ENCODE peak calls at places on chromosomes 3 and 15, in six cellular contexts. Q, W, M, E, H and C are unnamed samples.

GRCh38 chr3:170726976-170727661 is 141.2 kb upstream of the SLC7A14 start:
- DNase-seq in Q (no peak), W (peak), M (no peak), E (no peak), H (peak), C (no peak)

GRCh38 chr3:108153451-108153981 is 62.7 kb upstream of the CD47 start:
- DNase-seq in Q (peak), W (peak), M (peak), E (no peak), H (no peak), C (peak)

GRCh38 chr3:48919215-48920138 is 835 bp downstream of the ARIH2 start:
- DNase-seq in Q (peak), W (peak), M (no peak), E (no peak), H (no peak), C (peak)

GRCh38 chr3:10434938-10435336 is 70.4 kb downstream of the ATP2B2 start:
- DNase-seq in Q (no peak), W (no peak), M (no peak), E (no peak), H (no peak), C (no peak)

GRCh38 chr15:42891569-42891968 is 29.0 kb downstream of the TTBK2 start:
- DNase-seq in Q (no peak), W (peak), M (no peak), E (no peak), H (no peak), C (no peak)

GRCh38 chr15:75031773-75032302 is 8.4 kb downstream of the PPCDC start:
- DNase-seq in Q (no peak), W (no peak), M (no peak), E (no peak), H (no peak), C (no peak)

GRCh38 chr15:63593705-63594671 is 3.2 kb upstream of the FBXL22 start:
- DNase-seq in Q (no peak), W (peak), M (no peak), E (no peak), H (no peak), C (no peak)

GRCh38 chr3:162769559-162769958 is 1273.0 kb downstream of the OTOL1 start:
- DNase-seq in Q (no peak), W (peak), M (no peak), E (no peak), H (no peak), C (no peak)

GRCh38 chr3:12974316-12974715 is 98.9 kb downstream of the IQSEC1 start:
- DNase-seq in Q (no peak), W (no peak), M (no peak), E (no peak), H (no peak), C (no peak)

GRCh38 chr3:183548262-183548769 is 7.2 kb downstream of the KLHL6 start:
- DNase-seq in Q (no peak), W (peak), M (no peak), E (no peak), H (no peak), C (no peak)

GRCh38 chr3:113698891-113699465 is 2.5 kb upstream of the USF3 start:
- DNase-seq in Q (peak), W (peak), M (no peak), E (no peak), H (no peak), C (no peak)

GRCh38 chr3:62439176-62439813 is 65.9 kb upstream of the FEZF2 start:
- DNase-seq in Q (no peak), W (no peak), M (no peak), E (no peak), H (no peak), C (no peak)

GRCh38 chr15:33460166-33460805 is 149.5 kb downstream of the RYR3 start:
- DNase-seq in Q (no peak), W (no peak), M (no peak), E (no peak), H (no peak), C (no peak)

GRCh38 chr3:56702487-56703315 is 19.6 kb upstream of the TASOR start:
- DNase-seq in Q (peak), W (peak), M (no peak), E (no peak), H (peak), C (peak)

GRCh38 chr3:139328356-139328755 is 15.5 kb upstream of the MRPS22 start:
- DNase-seq in Q (no peak), W (no peak), M (no peak), E (no peak), H (no peak), C (no peak)

GRCh38 chr15:25175033-25175788 is 220.4 kb downstream of the SNRPN start:
- DNase-seq in Q (no peak), W (no peak), M (no peak), E (no peak), H (no peak), C (no peak)

GRCh38 chr3:2141482-2141881 is 42.8 kb downstream of the CNTN4 start:
- DNase-seq in Q (no peak), W (no peak), M (no peak), E (no peak), H (no peak), C (no peak)

GRCh38 chr15:48861813-48862431 is 16.0 kb upstream of the EID1 start:
- DNase-seq in Q (peak), W (peak), M (peak), E (no peak), H (no peak), C (peak)

GRCh38 chr3:190117995-190118394 is 2.7 kb downstream of the P3H2 start:
- DNase-seq in Q (no peak), W (no peak), M (no peak), E (no peak), H (no peak), C (no peak)

GRCh38 chr15:40844543-40844981 is 714 bp downstream of the SPINT1 start:
- DNase-seq in Q (peak), W (peak), M (no peak), E (no peak), H (no peak), C (peak)

GRCh38 chr3:53818221-53819162 is 27.7 kb downstream of the CHDH start:
- DNase-seq in Q (no peak), W (no peak), M (no peak), E (no peak), H (no peak), C (no peak)

GRCh38 chr3:56812749-56813655 is 11.3 kb upstream of the ARHGEF3 start:
- DNase-seq in Q (no peak), W (peak), M (no peak), E (no peak), H (no peak), C (no peak)

GRCh38 chr15:60370804-60371700 is 26.7 kb downstream of the ANXA2 start:
- DNase-seq in Q (peak), W (peak), M (peak), E (no peak), H (peak), C (no peak)

GRCh38 chr3:44066806-44067205 is 174.9 kb upstream of the TOPAZ1 start:
- DNase-seq in Q (no peak), W (peak), M (no peak), E (no peak), H (no peak), C (no peak)

GRCh38 chr3:52277972-52278509 is 408 bp downstream of the WDR82 start:
- DNase-seq in Q (peak), W (no peak), M (no peak), E (peak), H (peak), C (no peak)

GRCh38 chr3:165233521-165234195 is 37.5 kb upstream of the SLITRK3 start:
- DNase-seq in Q (no peak), W (no peak), M (no peak), E (no peak), H (peak), C (no peak)

GRCh38 chr15:90300541-90300940 is 35.1 kb downstream of the NGRN start:
- DNase-seq in Q (no peak), W (no peak), M (no peak), E (no peak), H (no peak), C (no peak)

GRCh38 chr3:5202267-5202666 is 14.8 kb downstream of the EDEM1 start:
- DNase-seq in Q (no peak), W (peak), M (no peak), E (no peak), H (no peak), C (no peak)

GRCh38 chr15:74222705-74223104 is 13.4 kb upstream of the CCDC33 start:
- DNase-seq in Q (no peak), W (no peak), M (no peak), E (no peak), H (no peak), C (no peak)

GRCh38 chr3:54374214-54374855 is 252.0 kb downstream of the CACNA2D3 start:
- DNase-seq in Q (peak), W (no peak), M (no peak), E (no peak), H (no peak), C (no peak)

GRCh38 chr15:60795889-60796288 is 316.9 kb upstream of the ICE2 start:
- DNase-seq in Q (no peak), W (no peak), M (no peak), E (no peak), H (no peak), C (no peak)

GRCh38 chr3:45864760-45865567 is 21.4 kb upstream of the CCR9 start:
- DNase-seq in Q (peak), W (no peak), M (no peak), E (no peak), H (no peak), C (no peak)

GRCh38 chr3:10547413-10547812 is 42.0 kb upstream of the ATP2B2 start:
- DNase-seq in Q (no peak), W (no peak), M (no peak), E (no peak), H (no peak), C (no peak)

GRCh38 chr15:89492111-89492641 is 4.2 kb downstream of the RHCG start:
- DNase-seq in Q (no peak), W (no peak), M (no peak), E (no peak), H (no peak), C (no peak)

GRCh38 chr15:100057281-100057680 is 284.5 kb downstream of the ADAMTS17 start:
- DNase-seq in Q (no peak), W (no peak), M (no peak), E (no peak), H (no peak), C (no peak)